ENCODE peak calls at places on chromosomes 3 and 15, in four cellular contexts. E, Z, F and N are unnamed samples.

GRCh38 chr3:189903562-189904250 is 217.0 kb downstream of the P3H2 start:
- DNase-seq in E (no peak), Z (no peak), F (no peak), N (no peak)

GRCh38 chr3:71722693-71723092 is 2.5 kb downstream of the EIF4E3 start:
- DNase-seq in F (no peak), E (no peak), Z (no peak), N (no peak)

GRCh38 chr15:49675051-49675450 is 54.2 kb downstream of the DTWD1 start:
- DNase-seq in E (no peak), Z (no peak), F (no peak), N (peak)

GRCh38 chr3:128133273-128133883 is 9.8 kb upstream of the RUVBL1 start:
- DNase-seq in Z (no peak), F (no peak), E (peak), N (peak)

GRCh38 chr3:36763850-36764703 is at the start of gene DCLK3:
- DNase-seq in F (no peak), Z (no peak), E (peak), N (no peak)

GRCh38 chr15:70488002-70488605 is 275.3 kb downstream of the UACA start:
- DNase-seq in E (peak), Z (no peak), F (peak), N (peak)

GRCh38 chr3:27533718-27534578 is 49.8 kb upstream of the SLC4A7 start:
- DNase-seq in E (no peak), Z (peak), F (no peak), N (peak)

GRCh38 chr15:57097246-57097645 is 178.8 kb downstream of the TCF12 start:
- DNase-seq in E (no peak), Z (no peak), F (no peak), N (no peak)

GRCh38 chr3:15375461-15376000 is 43.1 kb upstream of the SH3BP5 start:
- DNase-seq in F (no peak), E (no peak), Z (no peak), N (no peak)

GRCh38 chr3:129039271-129040038 is 21.1 kb upstream of the GP9 start:
- DNase-seq in Z (no peak), F (no peak), E (peak), N (no peak)

GRCh38 chr3:34175636-34176186 is 377.3 kb downstream of the PDCD6IP start:
- DNase-seq in F (no peak), E (no peak), Z (no peak), N (no peak)

GRCh38 chr3:9346141-9346540 is 16.7 kb upstream of the THUMPD3 start:
- DNase-seq in F (no peak), E (no peak), Z (no peak), N (no peak)

GRCh38 chr3:183180105-183180763 is 17.7 kb upstream of the LAMP3 start:
- DNase-seq in E (no peak), Z (no peak), F (no peak), N (no peak)

GRCh38 chr15:68230157-68231100 is 901 bp upstream of the CLN6 start:
- DNase-seq in F (no peak), Z (peak), E (peak), N (no peak)

GRCh38 chr3:46544771-46545503 is 21.2 kb downstream of the LRRC2 start:
- DNase-seq in F (no peak), E (no peak), Z (no peak), N (no peak)

GRCh38 chr3:187165144-187165543 is 25.8 kb upstream of the RPL39L start:
- DNase-seq in Z (no peak), E (peak), F (peak), N (peak)

GRCh38 chr3:183536238-183536880 is 19.1 kb downstream of the KLHL6 start:
- DNase-seq in E (no peak), F (no peak), Z (peak), N (no peak)

GRCh38 chr3:134373278-134373941 is 837 bp downstream of the AMOTL2 start:
- DNase-seq in E (peak), Z (no peak), F (no peak), N (peak)

GRCh38 chr15:62736756-62737155 is 305.8 kb upstream of the TPM1 start:
- DNase-seq in F (no peak), E (peak), Z (no peak), N (no peak)

GRCh38 chr15:38702178-38702912 is 137.7 kb upstream of the RASGRP1 start:
- DNase-seq in F (no peak), E (peak), Z (no peak), N (peak)

GRCh38 chr3:17302774-17303173 is 418.0 kb downstream of the PLCL2 start:
- DNase-seq in E (no peak), F (no peak), Z (no peak), N (no peak)

GRCh38 chr3:43153189-43154083 is 47.6 kb upstream of the POMGNT2 start:
- DNase-seq in F (no peak), Z (no peak), E (no peak), N (no peak)
- TF ChIP-seq NFIC in F (no peak), Z (no peak), E (peak), N (no peak)

DNA sequence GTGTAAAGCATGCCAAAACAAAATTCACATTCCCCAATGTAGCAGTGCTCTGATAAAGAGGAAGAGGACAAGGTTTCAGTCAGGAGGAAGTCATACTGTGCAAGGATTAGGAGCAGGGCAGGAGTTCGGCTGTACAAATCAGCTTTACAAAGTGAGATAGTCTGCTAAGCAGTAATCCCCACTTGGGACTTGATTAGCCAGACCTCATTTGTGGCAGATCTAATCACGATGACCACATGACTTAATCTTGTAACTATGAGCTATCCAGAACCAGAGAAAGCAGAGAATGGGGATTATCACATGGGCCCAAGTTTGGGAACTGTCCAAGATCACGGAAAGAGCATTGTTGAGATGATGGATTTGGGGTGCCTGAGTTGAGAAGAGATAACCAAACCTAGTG is 7.8 kb downstream of the DCBLD2 start:
- DNase-seq in E (peak), Z (no peak), F (no peak), N (no peak)
- TF ChIP-seq NFIC in E (no peak), Z (no peak), F (no peak), N (no peak)

GRCh38 chr15:65286069-65286703 is 497 bp downstream of the PARP16 start:
- DNase-seq in E (no peak), Z (no peak), F (no peak), N (peak)
- TF ChIP-seq NFIC in E (no peak), Z (no peak), F (no peak), N (no peak)

GRCh38 chr3:56724580-56725142 is 41.6 kb upstream of the TASOR start:
- DNase-seq in E (no peak), F (no peak), Z (no peak), N (no peak)
- TF ChIP-seq NFIC in E (no peak), F (no peak), Z (no peak), N (no peak)

GRCh38 chr3:160226740-160227048 is 1.5 kb downstream of the C3orf80 start:
- DNase-seq in Z (no peak), E (peak), F (no peak), N (no peak)
- TF ChIP-seq NFIC in Z (no peak), E (no peak), F (no peak), N (no peak)

GRCh38 chr15:33279613-33280205 is 31.1 kb upstream of the RYR3 start:
- DNase-seq in F (no peak), E (no peak), Z (no peak), N (no peak)

GRCh38 chr15:33283603-33284002 is 27.2 kb upstream of the RYR3 start:
- DNase-seq in E (no peak), F (no peak), Z (no peak), N (no peak)

GRCh38 chr15:33278816-33279612 is 31.8 kb upstream of the RYR3 start:
- DNase-seq in E (no peak), F (no peak), Z (no peak), N (no peak)

GRCh38 chr15:33282226-33283020 is 28.3 kb upstream of the RYR3 start:
- DNase-seq in E (no peak), F (no peak), Z (no peak), N (no peak)

GRCh38 chr15:33284336-33284735 is 26.4 kb upstream of the RYR3 start:
- DNase-seq in E (no peak), Z (no peak), F (no peak), N (no peak)
- TF ChIP-seq NFIC in E (no peak), Z (no peak), F (no peak), N (no peak)